ENCODE peak calls at places on chromosomes 13 and 19, in eight cellular contexts. J, S, G, B, R, P, L and D are unnamed samples.

GRCh38 chr19:13052447-13053232 is 50.0 kb downstream of the LYL1 start:
- DNase-seq in G (no peak), B (no peak), P (no peak), J (no peak), L (no peak), S (no peak), R (no peak), D (no peak)

GRCh38 chr13:24127116-24127631 is 33.3 kb upstream of the SPATA13 start:
- DNase-seq in R (no peak), S (peak), G (no peak), J (no peak), P (no peak), B (no peak), L (no peak), D (no peak)

GRCh38 chr13:109723046-109723445 is 63.3 kb downstream of the IRS2 start:
- DNase-seq in G (no peak), S (no peak), B (no peak), R (no peak), L (no peak), P (no peak), J (no peak), D (no peak)

GRCh38 chr13:69306766-69307165 is 800.9 kb upstream of the ATXN8OS start:
- DNase-seq in S (no peak), J (peak), L (no peak), P (no peak), R (no peak), G (no peak), B (no peak), D (no peak)

GRCh38 chr13:46844431-46844830 is 47.5 kb upstream of the ESD start:
- DNase-seq in R (no peak), P (no peak), G (no peak), S (no peak), J (no peak), B (no peak), L (no peak), D (no peak)

GRCh38 chr13:39370554-39370953 is 232.4 kb downstream of the LHFPL6 start:
- DNase-seq in B (no peak), P (no peak), S (peak), G (no peak), R (no peak), J (no peak), L (no peak), D (no peak)

GRCh38 chr19:49790866-49791265 is 22.2 kb downstream of the FUZ start:
- DNase-seq in L (no peak), J (no peak), B (no peak), G (no peak), R (no peak), S (no peak), P (peak), D (no peak)

GRCh38 chr13:40338217-40338616 is 328.2 kb downstream of the FOXO1 start:
- DNase-seq in L (no peak), R (no peak), P (no peak), B (no peak), J (no peak), G (no peak), S (no peak), D (no peak)

GRCh38 chr19:3721131-3721899 is 13.1 kb downstream of the TJP3 start:
- DNase-seq in G (peak), P (peak), B (peak), L (peak), J (peak), S (peak), R (peak), D (peak)

GRCh38 chr19:13060964-13061927 is 41.4 kb downstream of the LYL1 start:
- DNase-seq in P (peak), R (peak), S (peak), J (peak), B (peak), G (peak), L (peak), D (no peak)

GRCh38 chr19:16588824-16589577 is 16.8 kb upstream of the SLC35E1 start:
- DNase-seq in G (no peak), J (no peak), L (no peak), R (no peak), P (no peak), S (no peak), B (no peak), D (no peak)

GRCh38 chr19:16591803-16592556 is 19.8 kb upstream of the SLC35E1 start:
- DNase-seq in J (peak), S (no peak), G (no peak), R (no peak), P (no peak), B (no peak), L (no peak), D (no peak)

GRCh38 chr19:16589917-16590316 is 17.7 kb upstream of the SLC35E1 start:
- DNase-seq in R (no peak), P (no peak), B (no peak), L (no peak), J (no peak), S (no peak), G (no peak), D (no peak)

GRCh38 chr19:16593181-16593580 is 21.0 kb upstream of the SLC35E1 start:
- DNase-seq in B (no peak), P (no peak), S (no peak), L (no peak), J (no peak), G (peak), R (no peak), D (no peak)

GRCh38 chr19:16590876-16591802 is 18.9 kb upstream of the SLC35E1 start:
- DNase-seq in J (no peak), B (no peak), L (no peak), G (no peak), P (no peak), S (no peak), R (no peak), D (no peak)
- H3K4me2 ChIP-seq in J (no peak), B (no peak), L (no peak), G (no peak), P (no peak), S (no peak), R (no peak), D (no peak)

GRCh38 chr19:7700128-7700470 is 1.8 kb downstream of the FCER2 start:
- DNase-seq in L (no peak), R (no peak), J (no peak), G (no peak), P (no peak), B (no peak), S (no peak), D (no peak)

GRCh38 chr19:7699422-7700127 is 2.4 kb downstream of the FCER2 start:
- DNase-seq in P (no peak), R (no peak), L (no peak), G (no peak), S (no peak), B (no peak), J (no peak), D (no peak)

GRCh38 chr19:7697721-7698287 is 4.1 kb downstream of the FCER2 start:
- DNase-seq in S (no peak), R (no peak), J (no peak), B (no peak), P (no peak), G (no peak), L (no peak), D (no peak)

GRCh38 chr19:7699003-7699402 is 2.9 kb downstream of the FCER2 start:
- DNase-seq in G (no peak), R (no peak), B (no peak), P (no peak), S (no peak), L (no peak), J (no peak), D (no peak)

DNA sequence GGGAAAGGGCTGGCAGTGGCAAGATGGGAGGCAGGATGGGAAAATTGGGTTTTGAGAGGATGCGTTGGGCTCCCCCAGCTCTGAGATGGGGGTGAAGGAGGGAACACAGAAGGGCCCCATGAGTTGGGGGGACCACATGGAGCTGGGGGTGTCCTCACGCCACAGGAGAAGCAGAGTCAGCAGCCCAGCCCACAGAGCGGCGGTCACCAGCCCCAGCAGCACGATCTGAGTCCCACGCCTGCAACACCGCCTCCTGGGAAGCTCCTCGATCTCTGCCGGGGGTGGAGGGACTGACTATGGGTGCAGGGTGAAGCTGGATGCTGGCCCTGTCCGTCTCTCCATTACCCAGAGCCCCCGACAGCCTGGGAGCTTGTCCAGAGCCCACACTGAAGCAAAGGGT is 3.3 kb downstream of the FCER2 start:
- DNase-seq in B (no peak), P (no peak), S (no peak), G (no peak), L (no peak), R (no peak), J (no peak), D (no peak)
- H3K4me2 ChIP-seq in B (peak), P (no peak), S (no peak), G (no peak), L (no peak), R (no peak), J (peak), D (no peak)

DNA sequence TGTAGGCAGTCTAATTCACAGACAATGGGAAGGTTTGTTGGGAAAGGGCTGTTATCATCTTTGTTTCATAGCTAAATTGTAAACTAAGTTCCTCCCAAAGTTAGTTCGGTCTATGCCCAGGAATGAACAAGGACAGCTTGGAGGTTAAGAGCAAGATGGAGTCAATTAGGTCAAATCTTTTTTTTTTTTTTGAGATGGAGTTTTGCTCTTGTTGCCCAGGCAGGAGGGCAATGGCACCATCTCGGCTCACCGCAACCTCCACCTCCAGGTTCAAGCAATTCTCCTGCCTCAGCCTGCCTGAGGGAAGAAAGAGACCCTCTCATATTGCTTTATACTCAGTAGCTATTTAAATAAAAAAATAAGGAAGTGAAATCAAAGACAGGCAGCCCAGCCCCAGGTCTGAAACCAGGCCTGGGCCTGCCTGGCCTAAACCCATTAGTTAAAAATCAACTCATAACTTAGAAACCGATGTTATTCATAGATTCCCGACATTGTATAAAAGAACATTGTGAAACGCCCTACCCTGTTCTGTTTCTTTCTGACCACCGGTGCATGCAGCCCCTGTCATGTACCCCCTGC is 297.4 kb upstream of the SGCG start:
- DNase-seq in J (no peak), L (no peak), S (no peak), P (no peak), R (no peak), G (no peak), B (no peak), D (no peak)
- H3K4me2 ChIP-seq in J (peak), L (no peak), S (no peak), P (no peak), R (no peak), G (peak), B (no peak), D (no peak)

DNA sequence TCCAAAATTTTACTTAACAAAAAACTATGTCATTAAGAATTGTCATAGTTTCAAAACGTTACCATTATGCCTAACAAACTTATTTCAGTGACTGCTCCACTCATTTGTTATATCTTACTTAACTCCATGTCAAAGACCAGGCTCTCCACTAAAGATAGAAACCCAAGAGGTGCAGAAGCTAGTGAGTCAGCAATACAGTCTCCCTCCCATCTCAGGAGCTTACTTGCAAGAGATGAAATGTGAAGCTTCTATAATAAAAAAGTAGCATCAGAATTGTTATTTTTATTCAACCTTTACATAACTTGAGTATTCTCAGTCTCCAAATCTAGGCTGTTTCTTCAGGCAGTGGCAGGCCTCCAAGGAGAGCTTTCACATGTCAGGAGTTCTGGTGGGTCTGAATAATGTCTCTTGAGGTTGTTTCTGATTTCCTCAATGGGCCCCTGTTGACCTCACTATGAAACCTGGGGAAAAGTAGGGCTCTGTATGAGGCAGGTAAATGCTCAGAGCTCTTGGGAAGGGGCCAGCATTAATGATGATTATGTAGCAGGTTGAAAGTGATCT is 242.0 kb downstream of the NDFIP2 start:
- DNase-seq in B (no peak), J (no peak), S (no peak), G (no peak), L (no peak), P (no peak), R (no peak), D (peak)
- H3K4me2 ChIP-seq in B (peak), J (no peak), S (no peak), G (no peak), L (no peak), P (no peak), R (no peak), D (no peak)

GRCh38 chr19:42202290-42202867 is 15.1 kb downstream of the DEDD2 start:
- DNase-seq in G (no peak), L (no peak), R (no peak), J (no peak), S (no peak), P (no peak), B (no peak), D (no peak)
- H3K4me2 ChIP-seq in G (peak), L (no peak), R (no peak), J (no peak), S (no peak), P (no peak), B (no peak), D (no peak)

GRCh38 chr19:46953955-46954501 is 65.6 kb upstream of the NPAS1 start:
- DNase-seq in P (no peak), J (no peak), S (no peak), L (no peak), R (no peak), B (no peak), G (peak), D (no peak)
- H3K4me2 ChIP-seq in P (no peak), J (no peak), S (no peak), L (no peak), R (no peak), B (no peak), G (peak), D (no peak)

DNA sequence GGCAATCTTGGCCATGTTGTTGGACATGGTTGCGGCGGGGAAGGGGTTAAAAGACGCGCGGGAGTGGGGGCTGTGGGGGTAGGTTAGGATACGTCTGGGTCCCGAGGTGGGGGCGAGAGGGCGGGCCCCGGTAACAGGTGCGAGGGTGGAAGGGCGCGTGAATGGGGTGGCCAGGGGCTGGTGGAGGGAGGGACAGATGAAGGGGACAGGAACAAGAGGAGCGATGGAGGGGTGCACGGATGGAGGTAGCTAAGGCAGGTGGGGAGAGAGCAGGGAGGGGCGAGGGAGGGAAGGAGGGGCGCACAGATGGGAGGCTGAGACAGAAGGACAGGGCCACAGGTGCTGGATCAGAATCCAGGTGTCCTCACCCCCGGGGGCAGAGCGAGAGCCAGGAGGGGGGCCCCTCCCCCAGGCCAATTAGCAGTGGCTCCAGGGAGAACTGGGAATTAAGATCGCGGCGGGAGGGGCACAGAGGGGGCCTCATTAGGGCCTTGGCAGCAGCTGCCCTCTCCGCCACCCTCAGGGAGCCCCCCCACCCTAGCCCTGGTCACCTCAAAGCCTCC is 1.3 kb downstream of the GNG8 start:
- DNase-seq in J (peak), B (no peak), L (peak), G (no peak), R (no peak), S (no peak), P (no peak), D (no peak)
- H3K4me2 ChIP-seq in J (peak), B (peak), L (peak), G (peak), R (peak), S (peak), P (no peak), D (peak)

GRCh38 chr13:36086117-36086516 is 45.1 kb downstream of the DCLK1 start:
- DNase-seq in J (peak), R (no peak), S (no peak), G (no peak), B (no peak), L (peak), P (no peak), D (no peak)

GRCh38 chr13:36089130-36089529 is 42.1 kb downstream of the DCLK1 start:
- DNase-seq in P (no peak), S (no peak), J (no peak), B (no peak), G (no peak), L (no peak), R (no peak), D (no peak)

GRCh38 chr13:36088001-36088400 is 43.2 kb downstream of the DCLK1 start:
- DNase-seq in S (peak), L (no peak), R (no peak), B (no peak), G (no peak), J (no peak), P (no peak), D (no peak)

GRCh38 chr13:36090592-36090991 is 40.6 kb downstream of the DCLK1 start:
- DNase-seq in J (no peak), G (no peak), L (no peak), R (no peak), S (no peak), P (no peak), B (no peak), D (peak)

GRCh38 chr13:36088463-36088862 is 42.7 kb downstream of the DCLK1 start:
- DNase-seq in G (no peak), S (no peak), R (no peak), J (no peak), B (no peak), P (no peak), L (no peak), D (no peak)
- H3K4me2 ChIP-seq in G (no peak), S (no peak), R (no peak), J (no peak), B (no peak), P (no peak), L (no peak), D (no peak)

GRCh38 chr13:113145911-113146598 is 12.4 kb upstream of the PROZ start:
- DNase-seq in B (no peak), L (peak), J (no peak), G (no peak), S (no peak), P (no peak), R (no peak), D (no peak)
- H3K4me2 ChIP-seq in B (no peak), L (no peak), J (no peak), G (peak), S (no peak), P (no peak), R (no peak), D (no peak)